ENCODE peak calls at places on chromosome 12, in nine cellular contexts. O is effector memory CD4-positive, alpha-beta T cell; T is K562; Z is esophagus squamous epithelium; P is naive thymus-derived CD4-positive, alpha-beta T cell; G is HepG2; X is fibroblast of lung; S is right lobe of liver; F is GM23248. H is an unnamed sample. For H3K4me1, the result is how much of the 10 kb centered on the place peaks cover.

GRCh38 chr12:77392467-77392866 is 327.1 kb upstream of the E2F7 start:
- DNase-seq in O (no peak), T (no peak), Z (no peak), P (no peak), G (no peak), X (no peak), S (no peak), F (no peak), H (no peak)

GRCh38 chr12:78441737-78442453 is 422.7 kb upstream of the SYT1 start:
- DNase-seq in O (no peak), T (no peak), Z (no peak), P (no peak), G (no peak), X (peak), S (no peak), F (peak), H (no peak)

GRCh38 chr12:95205016-95205415 is 12.3 kb downstream of the FGD6 start:
- DNase-seq in O (no peak), T (no peak), Z (no peak), P (no peak), G (no peak), X (no peak), S (no peak), F (peak), H (no peak)

GRCh38 chr12:46383654-46384450 is 11.3 kb upstream of the SLC38A2 start:
- DNase-seq in O (peak), T (peak), Z (peak), P (peak), G (peak), X (peak), S (peak), F (peak), H (peak)

GRCh38 chr12:110680032-110680431 is 8.9 kb downstream of the HVCN1 start:
- DNase-seq in O (no peak), T (no peak), Z (no peak), P (no peak), G (no peak), X (no peak), S (no peak), F (no peak), H (no peak)

GRCh38 chr12:45727994-45728624 is 1.4 kb upstream of the ARID2 start:
- DNase-seq in O (no peak), T (no peak), Z (no peak), P (no peak), G (no peak), X (no peak), S (no peak), F (peak), H (no peak)

GRCh38 chr12:62800707-62801400 is 134.1 kb downstream of the PPM1H start:
- DNase-seq in O (no peak), T (no peak), Z (no peak), P (no peak), G (no peak), X (no peak), S (no peak), F (peak), H (no peak)

GRCh38 chr12:22532317-22532716 is 12.0 kb downstream of the C2CD5 start:
- DNase-seq in O (no peak), T (no peak), Z (no peak), P (no peak), G (no peak), X (no peak), S (no peak), F (no peak), H (no peak)

GRCh38 chr12:81296556-81297305 is 218.9 kb downstream of the ACSS3 start:
- DNase-seq in O (no peak), T (no peak), Z (no peak), P (no peak), G (no peak), X (peak), S (no peak), F (peak), H (no peak)

GRCh38 chr12:41293011-41293410 is 104.9 kb downstream of the PDZRN4 start:
- DNase-seq in O (no peak), T (no peak), Z (no peak), P (no peak), G (no peak), X (no peak), S (no peak), F (no peak), H (no peak)

GRCh38 chr12:55686366-55687010 is 21.2 kb downstream of the ITGA7 start:
- DNase-seq in O (no peak), T (no peak), Z (no peak), P (no peak), G (no peak), X (no peak), S (no peak), F (peak), H (no peak)

GRCh38 chr12:54432815-54433164 is 13.7 kb upstream of the ITGA5 start:
- DNase-seq in O (no peak), T (no peak), Z (no peak), P (no peak), G (no peak), X (no peak), S (no peak), F (no peak), H (no peak)

GRCh38 chr12:103401421-103401820 is 94.3 kb downstream of the C12orf42 start:
- DNase-seq in O (no peak), T (no peak), Z (no peak), P (peak), G (peak), X (no peak), S (no peak), F (no peak), H (no peak)

GRCh38 chr12:132161796-132162507 is 17.7 kb downstream of the NOC4L start:
- DNase-seq in O (no peak), T (no peak), Z (no peak), P (no peak), G (no peak), X (no peak), S (no peak), F (no peak), H (no peak)

GRCh38 chr12:2615665-2616387 is 178.9 kb upstream of the FKBP4 start:
- DNase-seq in O (no peak), T (no peak), Z (no peak), P (no peak), G (no peak), X (peak), S (no peak), F (no peak), H (no peak)

GRCh38 chr12:127272864-127273263 is 994.1 kb upstream of the TMEM132C start:
- DNase-seq in O (no peak), T (no peak), Z (no peak), P (no peak), G (no peak), X (peak), S (no peak), F (peak), H (no peak)

GRCh38 chr12:26246483-26247164 is 51.3 kb downstream of the SSPN start:
- DNase-seq in O (no peak), T (no peak), Z (no peak), P (no peak), G (no peak), X (no peak), S (no peak), F (no peak), H (no peak)

GRCh38 chr12:92973614-92974013 is 44.5 kb upstream of the EEA1 start:
- DNase-seq in O (no peak), T (no peak), Z (no peak), P (no peak), G (peak), X (peak), S (no peak), F (peak), H (no peak)

GRCh38 chr12:124496584-124496983 is 70.8 kb downstream of the NCOR2 start:
- DNase-seq in O (no peak), T (peak), Z (no peak), P (no peak), G (no peak), X (no peak), S (no peak), F (peak), H (no peak)

GRCh38 chr12:38934696-38935095 is 29.3 kb upstream of the CPNE8 start:
- DNase-seq in O (no peak), T (no peak), Z (no peak), P (no peak), G (no peak), X (peak), S (no peak), F (no peak), H (no peak)

GRCh38 chr12:39626033-39626814 is 6.6 kb upstream of the ABCD2 start:
- DNase-seq in O (no peak), T (peak), Z (no peak), P (no peak), G (no peak), X (no peak), S (no peak), F (no peak), H (no peak)

GRCh38 chr12:119544780-119545625 is 48.6 kb upstream of the TMEM233 start:
- DNase-seq in O (peak), T (peak), Z (no peak), P (peak), G (peak), X (peak), S (peak), F (peak), H (peak)

GRCh38 chr12:132138941-132139871 is 4.9 kb downstream of the DDX51 start:
- DNase-seq in O (no peak), T (no peak), Z (no peak), P (no peak), G (no peak), X (no peak), S (peak), F (no peak), H (no peak)

GRCh38 chr12:74790958-74791357 is 253.3 kb downstream of the ATXN7L3B start:
- DNase-seq in O (no peak), T (no peak), Z (no peak), P (no peak), G (no peak), X (no peak), S (no peak), F (no peak), H (no peak)

GRCh38 chr12:121532503-121533390 is 48.1 kb downstream of the KDM2B start:
- DNase-seq in O (no peak), T (no peak), Z (no peak), P (no peak), G (no peak), X (peak), S (no peak), F (peak), H (no peak)

DNA sequence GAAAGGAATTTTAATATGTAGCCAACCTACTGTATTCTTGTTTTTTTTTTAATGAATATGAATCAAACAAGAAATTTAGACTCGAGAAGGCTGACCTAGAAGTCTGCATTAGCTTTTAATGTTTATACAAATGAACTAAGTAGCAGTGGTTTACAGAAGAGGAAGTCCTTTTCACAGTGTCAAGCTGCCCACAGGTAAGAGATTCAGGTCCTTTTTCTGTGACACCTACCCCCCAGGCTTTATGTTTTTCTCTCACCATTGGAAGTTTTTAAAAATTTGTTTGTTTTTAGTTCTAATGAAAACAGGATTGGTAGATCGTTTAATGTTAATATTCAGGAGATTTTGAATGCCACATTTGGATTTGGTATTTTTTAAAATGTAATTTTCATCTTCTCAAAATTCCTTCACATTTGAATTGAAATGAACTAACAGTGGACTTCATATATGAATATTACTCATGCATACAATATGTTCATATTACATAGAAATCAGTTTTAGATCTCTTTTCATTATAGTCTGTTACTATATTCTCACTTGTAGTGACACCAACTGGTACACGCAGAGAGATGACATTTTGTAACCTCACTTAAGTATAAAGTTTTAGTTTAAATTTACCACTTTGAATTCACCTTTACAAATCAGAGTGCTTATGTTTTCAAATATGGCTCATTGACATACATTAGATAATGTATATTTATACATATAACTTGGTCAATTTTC is 29.7 kb downstream of the ATF7IP start:
- DNase-seq in O (no peak), T (no peak), Z (no peak), P (no peak), G (no peak), X (no peak), S (no peak), F (no peak), H (no peak)
- H3K4me1 ChIP-seq in O (under half), T (under half), Z (under half), P (half or more), G (under half), X (under half), S (under half), F (under half), H (half or more)

GRCh38 chr12:113456199-113456598 is 15.5 kb downstream of the LHX5 start:
- DNase-seq in O (no peak), T (no peak), Z (no peak), P (no peak), G (no peak), X (no peak), S (no peak), F (no peak), H (no peak)
- H3K4me1 ChIP-seq in O (under half), T (under half), Z (under half), P (under half), G (under half), X (under half), S (under half), F (under half), H (under half)

DNA sequence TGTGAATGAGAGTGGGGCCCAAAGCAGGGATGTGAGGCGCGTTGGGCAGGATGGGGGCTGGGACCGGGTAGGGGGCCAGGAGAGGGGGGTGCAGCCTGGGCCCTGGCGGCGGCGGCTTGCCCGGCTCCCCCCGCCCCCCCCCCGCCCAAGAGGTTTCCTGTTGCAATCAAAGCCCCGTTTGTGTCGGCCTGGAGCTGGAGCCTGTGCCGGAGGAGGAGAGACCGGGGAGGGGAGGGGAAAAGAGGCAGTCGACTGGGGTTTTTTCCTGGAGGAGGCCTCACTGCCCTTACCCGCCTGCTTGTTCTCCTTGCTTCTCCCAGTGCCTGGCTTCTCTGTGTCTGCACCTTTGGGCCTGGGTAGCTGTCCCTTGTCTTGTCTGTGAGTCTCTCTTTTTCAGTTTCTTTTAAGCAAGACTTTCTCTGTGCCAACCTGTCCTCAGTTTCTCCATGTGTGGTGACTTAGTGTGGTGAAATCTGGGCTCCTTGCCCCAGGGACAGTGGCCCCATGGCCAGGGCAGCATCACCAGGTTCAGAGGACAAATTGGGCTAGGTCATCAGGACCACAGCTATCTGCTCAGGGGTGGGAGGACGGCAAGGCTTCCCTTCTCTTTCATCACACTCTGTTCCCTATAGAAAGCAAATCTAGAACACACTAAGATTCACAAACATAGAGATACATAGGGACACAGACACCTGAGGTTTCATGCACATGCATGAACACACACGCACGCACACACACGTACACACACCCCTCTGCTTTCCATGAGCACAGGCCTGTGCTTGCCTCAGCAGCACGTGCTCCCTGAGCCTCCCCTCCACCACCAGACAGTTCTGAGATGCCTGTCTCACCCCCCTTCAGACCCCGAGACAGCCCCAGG is 8.4 kb downstream of the RARG start:
- DNase-seq in O (peak), T (peak), Z (no peak), P (peak), G (no peak), X (peak), S (no peak), F (peak), H (no peak)
- H3K4me1 ChIP-seq in O (half or more), T (half or more), Z (half or more), P (under half), G (under half), X (under half), S (under half), F (under half), H (half or more)

GRCh38 chr12:51900323-51900889 is 6.9 kb upstream of the ACVRL1 start:
- DNase-seq in O (no peak), T (no peak), Z (no peak), P (no peak), G (no peak), X (no peak), S (no peak), F (no peak), H (no peak)

GRCh38 chr12:51897181-51897580 is 9.3 kb downstream of the ANKRD33 start:
- DNase-seq in O (no peak), T (no peak), Z (no peak), P (no peak), G (no peak), X (peak), S (no peak), F (peak), H (no peak)

GRCh38 chr12:51896236-51896635 is 8.3 kb downstream of the ANKRD33 start:
- DNase-seq in O (no peak), T (peak), Z (no peak), P (no peak), G (no peak), X (no peak), S (no peak), F (no peak), H (no peak)

GRCh38 chr12:51898937-51899336 is 8.4 kb upstream of the ACVRL1 start:
- DNase-seq in O (no peak), T (no peak), Z (no peak), P (no peak), G (no peak), X (peak), S (no peak), F (peak), H (no peak)

DNA sequence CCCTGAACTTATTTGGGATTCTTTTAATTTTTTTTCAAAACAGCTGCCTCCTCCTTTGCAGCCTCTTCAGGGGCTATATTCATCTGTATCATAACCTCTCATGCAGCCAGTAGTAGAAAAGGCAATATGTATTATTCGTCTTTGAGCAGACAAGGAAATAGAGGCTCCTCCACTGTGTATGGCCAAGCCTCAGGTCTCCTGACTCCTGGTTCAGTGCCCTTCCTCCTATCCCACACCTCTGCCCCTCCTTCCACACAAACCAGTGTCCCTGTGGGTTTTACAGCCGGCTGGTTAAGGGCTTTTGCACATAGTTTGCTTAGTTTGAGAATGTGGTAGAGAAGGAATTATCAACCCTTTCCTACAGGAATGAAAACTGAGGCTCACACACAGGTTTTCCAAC is 8.8 kb upstream of the ACVRL1 start:
- DNase-seq in O (no peak), T (no peak), Z (no peak), P (no peak), G (no peak), X (no peak), S (no peak), F (no peak), H (no peak)
- H3K4me1 ChIP-seq in O (under half), T (under half), Z (under half), P (under half), G (under half), X (under half), S (under half), F (under half), H (under half)

GRCh38 chr12:14954269-14954668 is 7.1 kb downstream of the ARHGDIB start:
- DNase-seq in O (peak), T (no peak), Z (no peak), P (no peak), G (no peak), X (no peak), S (no peak), F (no peak), H (no peak)

GRCh38 chr12:14958361-14959125 is 2.9 kb downstream of the ARHGDIB start:
- DNase-seq in O (no peak), T (no peak), Z (no peak), P (no peak), G (no peak), X (no peak), S (no peak), F (no peak), H (no peak)

GRCh38 chr12:14953752-14954151 is 7.6 kb downstream of the ARHGDIB start:
- DNase-seq in O (no peak), T (no peak), Z (no peak), P (no peak), G (no peak), X (no peak), S (no peak), F (no peak), H (no peak)

GRCh38 chr12:14957769-14958168 is 3.6 kb downstream of the ARHGDIB start:
- DNase-seq in O (no peak), T (no peak), Z (no peak), P (no peak), G (no peak), X (no peak), S (no peak), F (no peak), H (no peak)

GRCh38 chr12:14955876-14956811 is 5.3 kb downstream of the ARHGDIB start:
- DNase-seq in O (no peak), T (no peak), Z (no peak), P (no peak), G (no peak), X (no peak), S (no peak), F (no peak), H (no peak)
- H3K4me1 ChIP-seq in O (half or more), T (under half), Z (under half), P (half or more), G (under half), X (under half), S (under half), F (under half), H (half or more)

DNA sequence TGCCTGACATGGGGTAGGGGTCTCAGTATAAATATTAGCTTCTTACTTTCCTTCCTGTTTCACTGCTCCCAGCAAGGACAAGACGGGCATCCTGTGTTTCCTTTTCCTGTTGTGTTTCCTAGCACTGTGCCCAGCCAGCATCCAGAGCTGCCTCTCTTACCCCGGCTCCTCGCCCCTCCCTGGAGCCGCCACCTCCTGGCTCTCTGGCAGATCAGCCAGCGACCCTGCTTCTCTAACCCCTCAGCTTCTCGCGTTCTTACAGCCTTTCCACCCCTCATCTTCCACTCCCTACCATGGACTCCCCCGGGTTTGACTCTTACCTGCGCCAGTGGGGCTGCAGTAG is 17.8 kb downstream of the HDAC7 start:
- DNase-seq in O (no peak), T (no peak), Z (no peak), P (no peak), G (no peak), X (no peak), S (no peak), F (no peak), H (no peak)
- H3K4me1 ChIP-seq in O (half or more), T (under half), Z (half or more), P (under half), G (under half), X (under half), S (under half), F (under half), H (half or more)

H was measured in CD4-positive, alpha-beta memory T cell.